ENCODE peak calls at places on chromosomes 1 and 21, in seven cellular contexts. A is H1, K is HCT116, Q is SK-N-SH, E is K562, Y is GM12878, H is HepG2. R is an unnamed sample.

GRCh38 chr1:86259390-86259789 is 102.8 kb upstream of the COL24A1 start:
- DNase-seq in Q (no peak), H (no peak), K (no peak), Y (no peak), A (no peak), E (no peak), R (no peak)

GRCh38 chr21:31326478-31327247 is 17.4 kb downstream of the TIAM1 start:
- DNase-seq in H (no peak), A (no peak), K (no peak), Y (peak), E (no peak), Q (no peak), R (no peak)

GRCh38 chr1:187070076-187070475 is 241.3 kb downstream of the PLA2G4A start:
- DNase-seq in K (no peak), Q (no peak), H (no peak), A (no peak), E (no peak), Y (no peak), R (no peak)

GRCh38 chr1:211788626-211789025 is 41.9 kb downstream of the LPGAT1 start:
- DNase-seq in A (no peak), K (no peak), Y (no peak), H (no peak), Q (no peak), E (no peak), R (no peak)

GRCh38 chr1:78987042-78987441 is 19.5 kb downstream of the ADGRL4 start:
- DNase-seq in A (no peak), H (no peak), K (no peak), E (no peak), Q (no peak), Y (no peak), R (no peak)

GRCh38 chr1:110224240-110224995 is 14.3 kb downstream of the KCNC4 start:
- DNase-seq in A (no peak), Y (no peak), E (no peak), Q (no peak), H (peak), K (no peak), R (peak)

GRCh38 chr1:203325418-203326091 is 20.2 kb downstream of the BTG2 start:
- DNase-seq in Q (no peak), Y (no peak), K (no peak), E (no peak), H (no peak), A (no peak), R (no peak)

GRCh38 chr21:42009018-42009830 is 936 bp downstream of the ZBTB21 start:
- DNase-seq in Y (no peak), K (no peak), H (peak), Q (peak), E (peak), A (no peak), R (no peak)

GRCh38 chr1:243639027-243639658 is 210.9 kb downstream of the AKT3 start:
- DNase-seq in A (no peak), E (no peak), H (no peak), Y (no peak), Q (no peak), K (no peak), R (no peak)

GRCh38 chr1:194004146-194004545 is 817.7 kb upstream of the B3GALT2 start:
- DNase-seq in H (no peak), A (no peak), Q (no peak), Y (no peak), E (no peak), K (no peak), R (no peak)

GRCh38 chr1:9193226-9193625 is 41.3 kb upstream of the H6PD start:
- DNase-seq in H (no peak), E (no peak), Q (no peak), Y (no peak), A (no peak), K (no peak), R (no peak)

GRCh38 chr1:29513357-29513756 is 277.0 kb downstream of the PTPRU start:
- DNase-seq in K (peak), H (peak), Y (peak), A (peak), E (peak), Q (peak), R (peak)
- TF ChIP-seq JUND in K (no peak), H (no peak), Y (no peak), A (no peak), E (no peak), Q (no peak), R (no peak)

GRCh38 chr1:59113876-59114457 is 182.9 kb upstream of the FGGY start:
- DNase-seq in Y (no peak), Q (no peak), A (no peak), E (no peak), H (no peak), K (no peak), R (no peak)
- TF ChIP-seq JUND in Y (no peak), Q (no peak), A (no peak), E (no peak), H (no peak), K (no peak), R (no peak)

DNA sequence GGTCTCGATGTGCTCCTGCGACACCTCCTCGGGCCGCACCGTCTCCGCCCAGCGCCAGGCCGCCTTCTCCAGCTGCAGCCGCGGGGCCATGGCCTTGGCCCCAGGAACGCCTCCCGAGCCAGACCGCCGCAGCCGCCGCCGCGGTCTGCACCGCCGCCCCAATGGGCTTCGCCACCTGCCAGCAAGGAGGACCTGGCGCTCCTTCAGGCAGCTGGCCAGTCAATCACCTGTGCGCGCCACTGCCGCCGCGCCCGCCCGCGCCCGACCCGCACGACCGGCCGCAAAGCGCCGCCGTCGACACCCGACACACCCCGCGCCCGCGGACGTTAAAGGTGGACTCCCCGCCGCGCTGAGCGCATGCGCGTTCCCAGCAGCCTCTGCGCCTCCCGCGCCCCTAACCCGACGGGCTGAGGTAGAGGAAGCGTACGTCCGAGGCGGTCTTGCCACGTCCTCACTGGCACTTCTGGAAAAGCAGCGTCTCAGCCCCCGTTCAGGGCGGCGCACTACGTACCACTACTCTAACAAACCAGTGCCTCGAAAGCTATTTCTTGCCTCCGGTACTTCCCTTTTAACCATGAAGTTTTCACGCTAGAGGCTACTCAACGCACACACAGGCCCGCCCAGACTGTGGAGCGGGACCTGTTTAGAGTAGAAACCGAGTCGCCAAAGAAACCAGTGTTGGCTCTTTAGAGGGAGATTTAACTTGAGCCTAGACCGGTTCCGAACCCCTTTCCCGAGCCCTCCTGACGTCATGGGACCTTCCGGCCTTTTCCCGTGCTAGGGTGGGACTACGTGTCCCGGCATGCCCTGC is at the start of gene USP48:
- DNase-seq in Y (peak), Q (peak), A (peak), K (peak), E (peak), H (peak), R (peak)
- TF ChIP-seq JUND in Y (peak), Q (no peak), A (peak), K (no peak), E (peak), H (peak), R (no peak)

GRCh38 chr1:113935176-113935575 is 6.1 kb downstream of the HIPK1 start:
- DNase-seq in H (no peak), A (no peak), Y (no peak), E (no peak), K (no peak), Q (no peak), R (no peak)
- TF ChIP-seq JUND in H (no peak), A (no peak), Y (no peak), E (no peak), K (no peak), Q (no peak), R (no peak)

GRCh38 chr1:115492880-115493279 is 148.9 kb upstream of the VANGL1 start:
- DNase-seq in K (no peak), E (no peak), A (no peak), Q (no peak), H (no peak), Y (no peak), R (no peak)
- TF ChIP-seq JUND in K (no peak), E (no peak), A (no peak), Q (peak), H (no peak), Y (no peak), R (no peak)

DNA sequence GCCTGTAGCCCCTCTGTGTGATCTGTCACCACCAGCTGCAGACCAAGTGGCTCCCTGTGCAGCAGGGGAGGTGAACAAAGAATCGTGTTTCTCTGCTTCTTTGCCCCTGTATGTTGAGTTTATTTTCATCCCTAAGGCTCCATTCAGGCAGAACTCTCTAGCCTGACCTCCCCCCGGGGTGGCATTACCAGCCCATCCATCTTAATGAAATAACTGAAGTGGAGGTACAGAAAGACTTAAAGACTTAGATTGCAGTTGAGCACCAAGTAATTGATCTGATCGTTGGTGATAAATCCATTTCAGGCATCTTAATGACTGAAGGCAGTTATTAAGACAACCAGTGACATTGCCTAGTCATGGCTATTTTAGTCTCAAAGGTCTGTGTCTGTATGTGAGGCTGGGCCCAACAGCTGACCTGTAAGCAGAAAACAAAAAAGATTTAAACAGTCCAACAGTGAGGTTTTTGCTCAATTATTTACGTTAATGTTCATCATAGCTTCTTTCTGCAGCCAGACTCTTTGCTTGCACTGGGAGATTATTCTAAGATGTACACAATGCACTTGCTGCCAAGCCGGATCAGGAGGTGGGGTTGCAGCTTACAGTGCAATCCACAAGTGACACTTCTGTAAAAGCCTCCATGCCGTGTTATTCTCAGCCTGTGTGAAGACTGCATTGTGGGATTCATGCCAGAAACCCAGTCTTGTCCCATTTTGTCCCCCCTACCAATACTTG is 362.9 kb upstream of the DUSP10 start:
- DNase-seq in K (no peak), E (no peak), Y (no peak), H (no peak), Q (no peak), A (no peak), R (peak)
- TF ChIP-seq JUND in K (no peak), E (no peak), Y (no peak), H (no peak), Q (no peak), A (no peak), R (no peak)

GRCh38 chr1:159239551-159240220 is 35.0 kb downstream of the ACKR1 start:
- DNase-seq in K (no peak), H (no peak), Y (peak), A (no peak), Q (no peak), E (no peak), R (no peak)
- TF ChIP-seq JUND in K (no peak), H (no peak), Y (no peak), A (no peak), Q (no peak), E (no peak), R (no peak)

GRCh38 chr1:150563340-150564038 is 14.3 kb downstream of the ADAMTSL4 start:
- DNase-seq in E (peak), A (no peak), K (no peak), Y (peak), H (no peak), Q (peak), R (peak)
- TF ChIP-seq JUND in E (no peak), A (no peak), K (no peak), Y (no peak), H (no peak), Q (no peak), R (no peak)

DNA sequence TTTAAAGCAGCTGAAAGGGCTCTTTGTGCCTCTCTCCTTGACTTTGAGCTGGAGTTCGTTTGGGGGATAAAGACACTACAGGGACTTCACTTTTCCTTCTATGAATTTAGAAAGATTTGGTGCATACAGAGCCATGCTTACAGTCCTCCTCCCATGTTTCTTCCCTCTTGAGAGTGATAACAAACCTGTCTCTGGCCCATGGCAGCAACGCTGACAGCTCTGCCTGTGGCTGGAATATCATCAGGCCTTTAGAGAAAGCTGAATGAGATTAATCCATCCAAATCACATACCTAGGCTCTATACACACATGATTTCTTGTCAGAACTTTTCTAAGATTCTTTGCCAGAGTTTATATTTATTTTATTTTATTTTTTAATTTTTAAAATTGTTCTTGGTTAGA is 134.2 kb downstream of the PIK3R3 start:
- DNase-seq in E (no peak), A (no peak), H (no peak), K (no peak), Q (no peak), Y (no peak), R (no peak)
- TF ChIP-seq JUND in E (no peak), A (no peak), H (no peak), K (no peak), Q (no peak), Y (no peak), R (no peak)

DNA sequence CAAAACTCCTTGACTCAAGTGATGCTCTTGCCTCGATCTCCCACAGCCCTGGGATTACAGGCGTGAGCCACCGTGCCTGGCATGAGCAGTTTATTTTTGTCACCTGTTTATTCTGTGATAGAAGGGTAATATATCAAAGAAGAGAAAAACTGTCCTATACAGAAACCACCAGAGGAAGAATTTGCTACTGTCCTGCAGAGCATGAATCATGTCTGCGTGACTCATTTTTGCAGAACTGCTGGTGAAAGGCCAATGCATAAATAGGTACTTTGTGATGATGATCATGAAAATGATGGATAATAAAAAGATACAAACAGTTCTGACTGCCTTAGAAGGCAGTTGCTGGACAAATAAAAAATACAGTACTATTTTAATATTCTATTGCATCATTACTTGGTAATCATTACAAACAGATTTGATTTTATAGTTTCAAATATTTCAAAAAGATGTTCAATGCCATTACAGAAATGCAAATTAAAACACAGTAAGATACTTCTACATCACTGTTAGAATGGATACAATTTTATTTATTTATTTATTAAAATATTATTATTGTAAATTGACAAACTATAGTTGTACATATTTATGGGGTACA is 26.5 kb downstream of the RIPPLY3 start:
- DNase-seq in H (no peak), Q (no peak), Y (no peak), E (no peak), A (no peak), K (peak), R (no peak)
- TF ChIP-seq JUND in H (no peak), Q (peak), Y (no peak), E (peak), A (no peak), K (peak), R (no peak)

R was measured in T47D.